ENCODE peak calls at places on chromosomes 12 and 14, in six cellular contexts. K is activated T-cell treated with anti-CD3 and anti-CD28 coated beads, Interleukin-2, amount 50 U/mL, for 72 hours; C is EL; E is activated naive CD4-positive, alpha-beta T cell treated with anti-CD3 and anti-CD28 coated beads, Interleukin-2, amount 50 U/mL, for 72 hours; M is left cardiac atrium; L is GM19239. H is an unnamed sample.

GRCh38 chr14:69913686-69914085 is 34.5 kb downstream of the SMOC1 start:
- DNase-seq in K (no peak), C (no peak), E (no peak), M (no peak), L (no peak), H (no peak)

GRCh38 chr14:100317389-100317788 is 5.8 kb upstream of the SLC25A47 start:
- DNase-seq in K (no peak), C (no peak), E (no peak), M (no peak), L (no peak), H (no peak)

GRCh38 chr12:89454080-89454848 is 70.3 kb downstream of the GALNT4 start:
- DNase-seq in K (no peak), C (no peak), E (no peak), M (no peak), L (no peak), H (no peak)

GRCh38 chr12:10940389-10940788 is 1.3 kb upstream of the TAS2R14 start:
- DNase-seq in K (no peak), C (peak; percentile 85), E (no peak), M (no peak), L (no peak), H (no peak)

GRCh38 chr12:100955139-100955538 is 160.6 kb downstream of the ANO4 start:
- DNase-seq in K (no peak), C (peak; percentile 78), E (no peak), M (no peak), L (no peak), H (no peak)

GRCh38 chr12:1884651-1885050 is 33.8 kb downstream of the CACNA2D4 start:
- DNase-seq in K (no peak), C (no peak), E (no peak), M (no peak), L (no peak), H (no peak)

GRCh38 chr12:27434673-27435565 is 11.6 kb upstream of the SMCO2 start:
- DNase-seq in K (no peak), C (peak; percentile 17), E (no peak), M (no peak), L (peak; percentile 8), H (peak; percentile 31)

GRCh38 chr12:19129486-19130223 is at the start of gene PLEKHA5:
- DNase-seq in K (peak; percentile 47), C (peak; percentile 72), E (no peak), M (peak; percentile 80), L (peak; percentile 34), H (peak; percentile 48)

GRCh38 chr14:101225729-101226152 is 322.2 kb upstream of the RTL1 start:
- DNase-seq in K (no peak), C (no peak), E (no peak), M (no peak), L (no peak), H (no peak)

GRCh38 chr14:82626156-82627055 is 1092.8 kb upstream of the SEL1L start:
- DNase-seq in K (no peak), C (no peak), E (no peak), M (no peak), L (no peak), H (no peak)

GRCh38 chr12:56836317-56836716 is 73.2 kb downstream of the HSD17B6 start:
- DNase-seq in K (no peak), C (peak; percentile 96), E (no peak), M (peak; percentile 53), L (no peak), H (no peak)

GRCh38 chr12:89350661-89351488 is 1.4 kb downstream of the DUSP6 start:
- DNase-seq in K (peak; percentile 16), C (peak; percentile 22), E (no peak), M (peak; percentile 45), L (no peak), H (peak; percentile 37)

GRCh38 chr14:68762944-68763831 is 29.7 kb downstream of the ZFP36L1 start:
- DNase-seq in K (no peak), C (peak; percentile 30), E (peak; percentile 16), M (peak; percentile 87), L (no peak), H (no peak)

GRCh38 chr12:28870839-28871440 is 278.1 kb upstream of the FAR2 start:
- DNase-seq in K (no peak), C (no peak), E (no peak), M (no peak), L (no peak), H (no peak)

GRCh38 chr12:2482938-2483337 is 311.8 kb upstream of the FKBP4 start:
- DNase-seq in K (no peak), C (no peak), E (no peak), M (no peak), L (no peak), H (no peak)

GRCh38 chr12:77058740-77059139 is 6.6 kb downstream of the E2F7 start:
- DNase-seq in K (no peak), C (peak; percentile 66), E (no peak), M (no peak), L (no peak), H (no peak)

GRCh38 chr14:25868521-25869314 is 729.1 kb downstream of the NOVA1 start:
- DNase-seq in K (no peak), C (no peak), E (no peak), M (no peak), L (no peak), H (no peak)

GRCh38 chr14:74596747-74597456 is 15.1 kb downstream of the LTBP2 start:
- DNase-seq in K (no peak), C (no peak), E (no peak), M (no peak), L (no peak), H (no peak)

GRCh38 chr14:23078692-23079116 is 16.2 kb downstream of the ACIN1 start:
- DNase-seq in K (no peak), C (peak; percentile 99), E (no peak), M (peak; percentile 74), L (no peak), H (no peak)

GRCh38 chr14:51097287-51097686 is 2.4 kb upstream of the TRIM9 start:
- DNase-seq in K (no peak), C (no peak), E (no peak), M (no peak), L (no peak), H (no peak)

GRCh38 chr12:45299132-45299692 is 83.3 kb downstream of the ANO6 start:
- DNase-seq in K (no peak), C (peak; percentile 63), E (no peak), M (no peak), L (no peak), H (no peak)

GRCh38 chr14:60169722-60170121 is 4.5 kb upstream of the DHRS7 start:
- DNase-seq in K (no peak), C (no peak), E (no peak), M (no peak), L (no peak), H (no peak)

GRCh38 chr12:100348657-100349454 is 8.0 kb upstream of the SLC17A8 start:
- DNase-seq in K (no peak), C (peak; percentile 28), E (no peak), M (no peak), L (no peak), H (no peak)

GRCh38 chr12:128613821-128614220 is 209.9 kb downstream of the SLC15A4 start:
- DNase-seq in K (no peak), C (no peak), E (no peak), M (no peak), L (no peak), H (no peak)

GRCh38 chr14:91061309-91061887 is 957 bp upstream of the RPS6KA5 start:
- DNase-seq in K (no peak), C (no peak), E (no peak), M (no peak), L (no peak), H (no peak)

GRCh38 chr12:78403681-78404080 is 460.9 kb upstream of the SYT1 start:
- DNase-seq in K (no peak), C (peak; percentile 65), E (no peak), M (no peak), L (no peak), H (no peak)

GRCh38 chr12:94092516-94093241 is 55.7 kb upstream of the PLXNC1 start:
- DNase-seq in K (no peak), C (peak; percentile 86), E (no peak), M (peak; percentile 71), L (no peak), H (no peak)

GRCh38 chr12:26473291-26473690 is 277.9 kb downstream of the SSPN start:
- DNase-seq in K (no peak), C (no peak), E (no peak), M (no peak), L (peak; percentile 48), H (no peak)

GRCh38 chr14:94036328-94037167 is 10.4 kb downstream of the OTUB2 start:
- DNase-seq in K (peak; percentile 77), C (peak; percentile 78), E (no peak), M (peak; percentile 73), L (peak; percentile 72), H (peak; percentile 90)

GRCh38 chr14:62759796-62760195 is 285.5 kb downstream of the KCNH5 start:
- DNase-seq in K (no peak), C (no peak), E (no peak), M (no peak), L (no peak), H (no peak)

GRCh38 chr14:48983355-48983888 is 602.8 kb downstream of the RPS29 start:
- DNase-seq in K (no peak), C (no peak), E (no peak), M (no peak), L (no peak), H (no peak)

GRCh38 chr12:58171914-58172313 is 230.5 kb downstream of the ATP23 start:
- DNase-seq in K (no peak), C (peak; percentile 17), E (no peak), M (no peak), L (no peak), H (no peak)

GRCh38 chr14:53336729-53337128 is 183.6 kb upstream of the DDHD1 start:
- DNase-seq in K (no peak), C (no peak), E (no peak), M (no peak), L (no peak), H (no peak)

GRCh38 chr14:63551338-63551737 is 8.2 kb upstream of the PPP2R5E start:
- DNase-seq in K (no peak), C (peak; percentile 73), E (no peak), M (no peak), L (no peak), H (no peak)

GRCh38 chr12:115355301-115355700 is 671.3 kb upstream of the TBX3 start:
- DNase-seq in K (no peak), C (peak; percentile 53), E (no peak), M (no peak), L (no peak), H (no peak)

GRCh38 chr14:49240383-49240782 is 345.8 kb downstream of the RPS29 start:
- DNase-seq in K (no peak), C (no peak), E (no peak), M (no peak), L (no peak), H (no peak)

GRCh38 chr14:27236601-27237000 is 638.8 kb upstream of the NOVA1 start:
- DNase-seq in K (no peak), C (no peak), E (no peak), M (no peak), L (no peak), H (no peak)

GRCh38 chr14:72653026-72653425 is 240.9 kb downstream of the DPF3 start:
- DNase-seq in K (no peak), C (peak; percentile 36), E (no peak), M (no peak), L (no peak), H (no peak)